ENCODE peak calls at places on chromosome 22, in nine cellular contexts. G is posterior vena cava; U is A549; I is stimulated activated CD8-positive, alpha-beta memory T cell treated with anti-CD3 and anti-CD28 coated beads, Interleukin-2, amount 100 ng/mL, for 48 hours; F is stimulated activated CD4-positive, alpha-beta T cell treated with anti-CD3 and anti-CD28 coated beads, Interleukin-1b, Interleukin-23, amount 100 ng/mL, for 4 hours; X is NT2/D1; P is A172; Q is caudate nucleus; O is EL. V is an unnamed sample.

GRCh38 chr22:50015451-50016307 is 3.1 kb upstream of the IL17REL start:
- DNase-seq in G (peak), U (no peak), I (no peak), F (no peak), X (no peak), P (no peak), Q (no peak), O (no peak), V (no peak)

GRCh38 chr22:25148149-25148691 is 51.4 kb upstream of the CRYBB3 start:
- DNase-seq in G (peak), U (no peak), I (no peak), F (no peak), X (no peak), P (no peak), Q (no peak), O (no peak), V (no peak)

GRCh38 chr22:46042786-46043185 is 65.8 kb upstream of the WNT7B start:
- DNase-seq in G (peak), U (no peak), I (no peak), F (no peak), X (no peak), P (no peak), Q (no peak), O (peak), V (no peak)

GRCh38 chr22:46758098-46758497 is 4.4 kb upstream of the TBC1D22A start:
- DNase-seq in G (no peak), U (no peak), I (no peak), F (no peak), X (no peak), P (no peak), Q (no peak), O (no peak), V (no peak)

GRCh38 chr22:19615867-19616581 is 91.8 kb upstream of the CLDN5 start:
- DNase-seq in G (no peak), U (no peak), I (no peak), F (no peak), X (no peak), P (no peak), Q (no peak), O (no peak), V (no peak)

GRCh38 chr22:34842630-34843029 is 223.3 kb upstream of the ISX start:
- DNase-seq in G (no peak), U (no peak), I (no peak), F (no peak), X (peak), P (no peak), Q (no peak), O (no peak), V (no peak)

GRCh38 chr22:49935561-49935960 is 17.1 kb downstream of the CRELD2 start:
- DNase-seq in G (no peak), U (no peak), I (no peak), F (peak), X (no peak), P (no peak), Q (no peak), O (no peak), V (no peak)

GRCh38 chr22:36510966-36511881 is 4.4 kb upstream of the FOXRED2 start:
- DNase-seq in G (no peak), U (peak), I (no peak), F (no peak), X (no peak), P (peak), Q (peak), O (peak), V (peak)

GRCh38 chr22:48481748-48482147 is 1345.9 kb downstream of the BRD1 start:
- DNase-seq in G (no peak), U (no peak), I (no peak), F (no peak), X (no peak), P (no peak), Q (no peak), O (no peak), V (no peak)

GRCh38 chr22:20244744-20245576 is 23.2 kb downstream of the RTN4R start:
- DNase-seq in G (no peak), U (no peak), I (no peak), F (no peak), X (no peak), P (no peak), Q (no peak), O (no peak), V (no peak)

GRCh38 chr22:49694462-49695260 is 133.0 kb downstream of the BRD1 start:
- DNase-seq in G (no peak), U (no peak), I (no peak), F (no peak), X (no peak), P (no peak), Q (no peak), O (no peak), V (no peak)

GRCh38 chr22:44523981-44524759 is 26.1 kb upstream of the RTL6 start:
- DNase-seq in G (peak), U (no peak), I (no peak), F (no peak), X (no peak), P (peak), Q (no peak), O (peak), V (no peak)

GRCh38 chr22:17159504-17159951 is 451 bp upstream of the HDHD5 start:
- DNase-seq in G (peak), U (peak), I (peak), F (peak), X (no peak), P (peak), Q (peak), O (peak), V (peak)

GRCh38 chr22:42630901-42631602 is 9.3 kb downstream of the ATP5MGL start:
- DNase-seq in G (no peak), U (no peak), I (no peak), F (no peak), X (no peak), P (peak), Q (no peak), O (peak), V (no peak)

GRCh38 chr22:37016134-37016910 is 2.9 kb downstream of the TST start:
- DNase-seq in G (no peak), U (no peak), I (no peak), F (no peak), X (no peak), P (no peak), Q (no peak), O (no peak), V (no peak)

GRCh38 chr22:46971776-46972150 is 209.3 kb downstream of the TBC1D22A start:
- DNase-seq in G (no peak), U (no peak), I (no peak), F (no peak), X (no peak), P (no peak), Q (no peak), O (no peak), V (no peak)

GRCh38 chr22:49718396-49718795 is 109.3 kb downstream of the BRD1 start:
- DNase-seq in G (peak), U (no peak), I (no peak), F (no peak), X (no peak), P (no peak), Q (no peak), O (no peak), V (no peak)

GRCh38 chr22:22666307-22667091 is 22.1 kb downstream of the GGTLC2 start:
- DNase-seq in G (peak), U (peak), I (no peak), F (no peak), X (no peak), P (peak), Q (no peak), O (peak), V (peak)

V was measured in Calu3.